ENCODE peak calls at places on chromosomes 7 and 10, in ten cellular contexts. W, G, B, P, O, F, T, D, K and C are unnamed samples.

GRCh38 chr10:119441151-119441821 is 101.2 kb downstream of the RGS10 start:
- DNase-seq in W (no peak), G (no peak), B (no peak), P (peak; percentile 79), O (no peak), F (no peak), T (no peak), D (no peak), K (peak; percentile 68), C (peak; percentile 62)

GRCh38 chr10:124997246-124997790 is 55.4 kb downstream of the ZRANB1 start:
- DNase-seq in W (no peak), G (no peak), B (no peak), P (no peak), O (no peak), F (no peak), T (peak; percentile 24), D (no peak), K (no peak), C (peak; percentile 67)

GRCh38 chr7:143511593-143512047 is 33.9 kb downstream of the TAS2R41 start:
- DNase-seq in W (no peak), G (no peak), B (peak; percentile 63), P (no peak), O (no peak), F (no peak), T (no peak), D (no peak), K (no peak), C (no peak)

GRCh38 chr7:1450987-1451386 is 8.3 kb downstream of the MICALL2 start:
- DNase-seq in W (no peak), G (no peak), B (no peak), P (no peak), O (no peak), F (no peak), T (no peak), D (no peak), K (no peak), C (no peak)

GRCh38 chr7:3087243-3087642 is 43.6 kb upstream of the CARD11 start:
- DNase-seq in W (no peak), G (no peak), B (no peak), P (peak; percentile 20), O (no peak), F (no peak), T (no peak), D (no peak), K (no peak), C (no peak)

GRCh38 chr7:19146699-19147098 is 1.5 kb upstream of the FERD3L start:
- DNase-seq in W (no peak), G (no peak), B (no peak), P (peak; percentile 46), O (no peak), F (no peak), T (no peak), D (no peak), K (no peak), C (no peak)

GRCh38 chr10:73060738-73061635 is 35.7 kb downstream of the P4HA1 start:
- DNase-seq in W (no peak), G (no peak), B (no peak), P (peak; percentile 8), O (peak; percentile 7), F (no peak), T (no peak), D (no peak), K (no peak), C (no peak)

GRCh38 chr10:132630666-132631347 is 93.2 kb downstream of the INPP5A start:
- DNase-seq in W (peak; percentile 37), G (no peak), B (peak; percentile 67), P (no peak), O (no peak), F (no peak), T (peak; percentile 62), D (no peak), K (peak; percentile 88), C (peak; percentile 83)

GRCh38 chr10:137606-138005 is 2.4 kb downstream of the ZMYND11 start:
- DNase-seq in W (no peak), G (no peak), B (no peak), P (peak; percentile 74), O (no peak), F (no peak), T (no peak), D (no peak), K (no peak), C (no peak)
- H3K27ac ChIP-seq in W (no peak overlapping the region), G (no peak overlapping the region), B (no peak overlapping the region), P (no peak overlapping the region), O (no peak overlapping the region), F (no peak overlapping the region), T (no peak overlapping the region), D (no peak overlapping the region), K (no peak overlapping the region), C (no peak overlapping the region)

GRCh38 chr10:101481256-101481655 is 106.8 kb downstream of the POLL start:
- DNase-seq in W (no peak), G (no peak), B (no peak), P (no peak), O (no peak), F (no peak), T (no peak), D (no peak), K (no peak), C (no peak)

GRCh38 chr10:101485681-101486554 is 102.1 kb downstream of the POLL start:
- DNase-seq in W (peak; percentile 20), G (peak; percentile 29), B (no peak), P (no peak), O (no peak), F (no peak), T (no peak), D (no peak), K (no peak), C (no peak)

GRCh38 chr10:101484154-101484748 is 103.8 kb downstream of the POLL start:
- DNase-seq in W (no peak), G (no peak), B (no peak), P (no peak), O (no peak), F (no peak), T (no peak), D (no peak), K (no peak), C (no peak)

GRCh38 chr10:101482568-101482967 is 105.5 kb downstream of the POLL start:
- DNase-seq in W (no peak), G (no peak), B (no peak), P (no peak), O (no peak), F (no peak), T (no peak), D (no peak), K (no peak), C (no peak)

GRCh38 chr10:101485207-101485606 is 102.8 kb downstream of the POLL start:
- DNase-seq in W (no peak), G (no peak), B (no peak), P (no peak), O (no peak), F (no peak), T (no peak), D (no peak), K (no peak), C (no peak)
- H3K4me3 ChIP-seq in W (no peak overlapping the region), G (no peak overlapping the region), B (no peak overlapping the region), P (no peak overlapping the region), O (no peak overlapping the region), F (no peak overlapping the region), T (no peak overlapping the region), D (no peak overlapping the region), K (no peak overlapping the region), C (no peak overlapping the region)

GRCh38 chr7:137951700-137952099 is 50.2 kb downstream of the CREB3L2 start:
- DNase-seq in W (no peak), G (no peak), B (no peak), P (no peak), O (no peak), F (no peak), T (no peak), D (no peak), K (no peak), C (no peak)

GRCh38 chr7:137953692-137954470 is 48.0 kb downstream of the CREB3L2 start:
- DNase-seq in W (peak; percentile 66), G (no peak), B (no peak), P (peak; percentile 84), O (no peak), F (no peak), T (no peak), D (peak; percentile 78), K (no peak), C (no peak)

GRCh38 chr7:137952406-137952805 is 49.5 kb downstream of the CREB3L2 start:
- DNase-seq in W (peak; percentile 54), G (no peak), B (no peak), P (no peak), O (no peak), F (no peak), T (no peak), D (no peak), K (no peak), C (no peak)

GRCh38 chr7:137954614-137955013 is 47.3 kb downstream of the CREB3L2 start:
- DNase-seq in W (no peak), G (no peak), B (no peak), P (peak; percentile 42), O (no peak), F (no peak), T (no peak), D (no peak), K (no peak), C (no peak)

GRCh38 chr7:137953043-137953691 is 48.7 kb downstream of the CREB3L2 start:
- DNase-seq in W (no peak), G (no peak), B (no peak), P (peak; percentile 98), O (no peak), F (no peak), T (no peak), D (no peak), K (no peak), C (no peak)
- H3K27ac ChIP-seq in W (peak overlapping the region; percentile 76), G (peak overlapping the region; percentile 3), B (no peak overlapping the region), P (peak overlapping the region; percentile 82), O (no peak overlapping the region), F (no peak overlapping the region), T (peak overlapping the region; percentile 63), D (peak overlapping the region; percentile 18), K (no peak overlapping the region), C (peak overlapping the region; percentile 80)

GRCh38 chr7:17041324-17041723 is 159.5 kb upstream of the AGR3 start:
- DNase-seq in W (no peak), G (no peak), B (no peak), P (peak; percentile 96), O (no peak), F (no peak), T (no peak), D (no peak), K (peak; percentile 16), C (no peak)

GRCh38 chr7:17039372-17039771 is 157.6 kb upstream of the AGR3 start:
- DNase-seq in W (no peak), G (no peak), B (no peak), P (no peak), O (no peak), F (no peak), T (no peak), D (no peak), K (no peak), C (no peak)

GRCh38 chr7:17042211-17042610 is 160.4 kb upstream of the AGR3 start:
- DNase-seq in W (no peak), G (no peak), B (no peak), P (no peak), O (no peak), F (no peak), T (no peak), D (no peak), K (no peak), C (no peak)

GRCh38 chr7:17038783-17039170 is 157.0 kb upstream of the AGR3 start:
- DNase-seq in W (no peak), G (no peak), B (no peak), P (no peak), O (no peak), F (no peak), T (no peak), D (no peak), K (no peak), C (no peak)

DNA sequence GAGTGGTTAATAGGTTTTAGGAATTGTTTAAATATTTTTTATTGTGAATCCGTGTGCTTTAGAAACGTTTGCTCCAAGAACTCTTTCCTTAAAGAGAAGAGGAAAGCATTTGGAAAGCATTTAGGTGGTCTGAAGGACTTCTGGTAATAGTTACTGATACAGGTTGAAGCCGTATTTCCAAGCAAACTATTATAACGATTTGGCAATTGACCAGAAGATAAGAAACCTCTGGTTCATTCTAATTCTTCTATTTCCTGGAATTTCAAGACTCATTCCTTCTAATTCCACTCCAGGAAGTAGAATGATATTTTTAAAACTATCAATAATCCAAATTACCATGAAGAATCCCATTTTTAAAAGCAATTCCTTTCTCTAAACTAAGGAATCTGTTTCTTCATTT is 158.9 kb upstream of the AGR3 start:
- DNase-seq in W (no peak), G (no peak), B (no peak), P (no peak), O (no peak), F (no peak), T (no peak), D (no peak), K (no peak), C (no peak)
- H3K4me3 ChIP-seq in W (no peak overlapping the region), G (no peak overlapping the region), B (no peak overlapping the region), P (no peak overlapping the region), O (no peak overlapping the region), F (no peak overlapping the region), T (no peak overlapping the region), D (no peak overlapping the region), K (no peak overlapping the region), C (no peak overlapping the region)